ENCODE peak calls at places on chromosomes 6 and 20, in nine cellular contexts. S is heart right ventricle, E is BJ, D is body of pancreas, M is GM13976, H is psoas muscle, F is GM13977, B is astrocyte of the spinal cord, V is cardiac muscle cell. X is an unnamed sample.

GRCh38 chr6:108800510-108800909 is 47.7 kb upstream of the ARMC2 start:
- DNase-seq in S (no peak), E (no peak), D (no peak), M (no peak), H (no peak), F (no peak), B (no peak), V (peak; percentile 5), X (no peak)

GRCh38 chr6:138287144-138287955 is 69.1 kb upstream of the PBOV1 start:
- DNase-seq in S (no peak), E (no peak), D (peak; percentile 85), M (peak; percentile 74), H (no peak), F (peak; percentile 67), B (peak; percentile 7), V (peak; percentile 44), X (peak; percentile 37)

GRCh38 chr6:54614499-54615195 is 231.9 kb upstream of the FAM83B start:
- DNase-seq in S (no peak), E (no peak), D (no peak), M (no peak), H (peak; percentile 21), F (no peak), B (no peak), V (no peak), X (no peak)

GRCh38 chr6:27667651-27668441 is 194.9 kb upstream of the ZNF184 start:
- DNase-seq in S (no peak), E (no peak), D (no peak), M (no peak), H (no peak), F (no peak), B (peak; percentile 27), V (no peak), X (no peak)

GRCh38 chr6:134230940-134231339 is 87.0 kb downstream of the SGK1 start:
- DNase-seq in S (no peak), E (no peak), D (no peak), M (no peak), H (no peak), F (no peak), B (no peak), V (no peak), X (no peak)

GRCh38 chr6:4280721-4281120 is 145.3 kb upstream of the ECI2 start:
- DNase-seq in S (no peak), E (peak; percentile 20), D (no peak), M (no peak), H (no peak), F (no peak), B (peak; percentile 78), V (peak; percentile 85), X (no peak)

GRCh38 chr20:16350465-16350864 is 222.8 kb downstream of the KIF16B start:
- DNase-seq in S (no peak), E (no peak), D (no peak), M (no peak), H (peak; percentile 30), F (no peak), B (peak; percentile 21), V (peak; percentile 11), X (no peak)

GRCh38 chr6:38262041-38262440 is 377.7 kb downstream of the BTBD9 start:
- DNase-seq in S (peak; percentile 15), E (peak; percentile 58), D (no peak), M (no peak), H (no peak), F (no peak), B (peak; percentile 91), V (peak; percentile 72), X (no peak)

GRCh38 chr6:29875257-29875656 is 47.6 kb downstream of the HLA-G start:
- DNase-seq in S (no peak), E (no peak), D (no peak), M (no peak), H (no peak), F (no peak), B (no peak), V (no peak), X (no peak)

GRCh38 chr20:2705931-2706645 is 13.5 kb downstream of the EBF4 start:
- DNase-seq in S (no peak), E (no peak), D (no peak), M (no peak), H (no peak), F (no peak), B (no peak), V (no peak), X (no peak)

GRCh38 chr20:44809380-44810060 is 826 bp downstream of the RIMS4 start:
- DNase-seq in S (no peak), E (no peak), D (no peak), M (no peak), H (no peak), F (no peak), B (no peak), V (no peak), X (no peak)

GRCh38 chr6:152170313-152170701 is 362.8 kb downstream of the ESR1 start:
- DNase-seq in S (no peak), E (no peak), D (no peak), M (no peak), H (no peak), F (no peak), B (no peak), V (no peak), X (no peak)

GRCh38 chr20:45817652-45818194 is 5.3 kb downstream of the UBE2C start:
- DNase-seq in S (no peak), E (peak; percentile 59), D (no peak), M (no peak), H (no peak), F (no peak), B (peak; percentile 82), V (peak; percentile 87), X (no peak)

GRCh38 chr20:46220808-46221207 is 87.5 kb downstream of the CDH22 start:
- DNase-seq in S (peak; percentile 18), E (no peak), D (peak; percentile 28), M (no peak), H (no peak), F (no peak), B (no peak), V (no peak), X (no peak)

GRCh38 chr6:56048601-56049000 is 173.2 kb upstream of the BMP5 start:
- DNase-seq in S (no peak), E (no peak), D (no peak), M (no peak), H (no peak), F (no peak), B (no peak), V (no peak), X (no peak)

GRCh38 chr20:25016471-25016870 is 23.9 kb upstream of the APMAP start:
- DNase-seq in S (no peak), E (no peak), D (peak; percentile 6), M (no peak), H (no peak), F (no peak), B (no peak), V (no peak), X (no peak)

GRCh38 chr6:143950874-143951273 is 57.2 kb downstream of the PLAGL1 start:
- DNase-seq in S (no peak), E (no peak), D (no peak), M (no peak), H (no peak), F (no peak), B (no peak), V (no peak), X (no peak)

GRCh38 chr6:84645563-84646266 is 118.7 kb downstream of the TBX18 start:
- DNase-seq in S (no peak), E (peak; percentile 47), D (no peak), M (no peak), H (no peak), F (no peak), B (peak; percentile 74), V (peak; percentile 44), X (no peak)

GRCh38 chr6:147522597-147522996 is 14.1 kb downstream of the SAMD5 start:
- DNase-seq in S (no peak), E (no peak), D (no peak), M (no peak), H (no peak), F (no peak), B (no peak), V (no peak), X (no peak)

GRCh38 chr6:5525209-5525608 is 263.9 kb downstream of the FARS2 start:
- DNase-seq in S (no peak), E (peak; percentile 45), D (no peak), M (no peak), H (no peak), F (no peak), B (no peak), V (peak; percentile 85), X (no peak)
- TF ChIP-seq CTCF in S (no peak), E (no peak), D (no peak), M (no peak), H (no peak), F (no peak), B (no peak), V (no peak), X (no peak)

GRCh38 chr6:5302995-5303622 is 41.8 kb downstream of the FARS2 start:
- DNase-seq in S (peak; percentile 23), E (no peak), D (peak; percentile 76), M (peak; percentile 60), H (peak; percentile 28), F (peak; percentile 48), B (peak; percentile 30), V (peak; percentile 27), X (peak; percentile 22)
- TF ChIP-seq CTCF in S (peak; percentile 56), E (peak; percentile 42), D (peak; percentile 63), M (peak; percentile 85), H (peak; percentile 64), F (peak; percentile 82), B (peak; percentile 60), V (peak; percentile 42), X (peak; percentile 67)

GRCh38 chr20:56515657-56516381 is 8.7 kb upstream of the FAM209A start:
- DNase-seq in S (peak; percentile 35), E (no peak), D (no peak), M (no peak), H (no peak), F (no peak), B (peak; percentile 24), V (peak; percentile 42), X (no peak)
- TF ChIP-seq CTCF in S (peak; percentile 16), E (peak; percentile 40), D (no peak), M (peak; percentile 18), H (no peak), F (no peak), B (peak; percentile 38), V (peak; percentile 42), X (peak; percentile 7)

DNA sequence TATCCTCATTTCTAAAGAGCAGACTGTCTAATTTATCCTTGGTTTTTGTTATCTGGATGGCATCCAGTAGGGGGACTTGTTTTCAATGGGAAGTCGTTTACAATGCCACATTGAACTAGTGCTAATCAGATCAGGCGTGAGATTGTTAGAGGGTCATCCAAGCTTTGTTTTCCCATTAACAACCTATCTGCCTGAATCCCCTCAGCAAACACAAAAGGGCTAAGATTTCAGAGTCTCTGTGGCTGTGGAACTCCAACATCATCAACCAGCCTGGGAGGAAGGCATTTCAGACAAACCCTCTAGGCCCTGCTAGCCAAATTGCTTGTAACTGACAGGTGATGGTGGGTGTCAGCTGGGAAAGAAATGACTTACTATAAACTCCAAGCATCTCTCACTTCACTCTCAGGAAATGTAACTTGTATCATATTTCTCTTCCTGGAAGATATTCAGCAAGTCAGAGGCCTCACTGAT is 47.7 kb downstream of the COL19A1 start:
- DNase-seq in S (no peak), E (no peak), D (no peak), M (no peak), H (no peak), F (no peak), B (no peak), V (no peak), X (no peak)
- TF ChIP-seq CTCF in S (no peak), E (no peak), D (no peak), M (no peak), H (no peak), F (no peak), B (peak; percentile 10), V (no peak), X (peak; percentile 19)

GRCh38 chr6:136890194-136890558 is 31.9 kb upstream of the SLC35D3 start:
- DNase-seq in S (no peak), E (no peak), D (no peak), M (no peak), H (no peak), F (no peak), B (no peak), V (no peak), X (no peak)
- TF ChIP-seq CTCF in S (no peak), E (no peak), D (no peak), M (no peak), H (no peak), F (no peak), B (no peak), V (no peak), X (no peak)